ENCODE peak calls at places on chromosomes 5 and 9, in ten cellular contexts. One of them, this sample, is unnamed.

GRCh38 chr5:141349917-141350619 is at the start of gene PCDHGB1:
- DNase-seq in NCI-H510A treated with DMSO at 0.1 percent for 48 hours: no peak
- DNase-seq in activated naive CD8-positive, alpha-beta T cell treated with anti-CD3 and anti-CD28 coated beads for 36 hours: no peak
- DNase-seq in endothelial cell: peak
- DNase-seq in mesothelial cell of epicardium: no peak
- DNase-seq in effector memory CD4-positive, alpha-beta T cell: no peak
- DNase-seq in ecto neural progenitor cell: peak
- DNase-seq in Jurkat, Clone E6-1: no peak
- DNase-seq in mucosa of descending colon: no peak
- DNase-seq in AG08395: peak
- DNase-seq in this sample: peak

GRCh38 chr9:133676450-133676849 is 40.3 kb downstream of the DBH start:
- DNase-seq in NCI-H510A treated with DMSO at 0.1 percent for 48 hours: no peak
- DNase-seq in activated naive CD8-positive, alpha-beta T cell treated with anti-CD3 and anti-CD28 coated beads for 36 hours: no peak
- DNase-seq in endothelial cell: no peak
- DNase-seq in mesothelial cell of epicardium: no peak
- DNase-seq in effector memory CD4-positive, alpha-beta T cell: no peak
- DNase-seq in ecto neural progenitor cell: no peak
- DNase-seq in Jurkat, Clone E6-1: no peak
- DNase-seq in mucosa of descending colon: no peak
- DNase-seq in AG08395: no peak
- DNase-seq in this sample: no peak

GRCh38 chr5:23024470-23024869 is 171.3 kb upstream of the CDH12 start:
- DNase-seq in NCI-H510A treated with DMSO at 0.1 percent for 48 hours: no peak
- DNase-seq in activated naive CD8-positive, alpha-beta T cell treated with anti-CD3 and anti-CD28 coated beads for 36 hours: no peak
- DNase-seq in endothelial cell: no peak
- DNase-seq in mesothelial cell of epicardium: no peak
- DNase-seq in effector memory CD4-positive, alpha-beta T cell: no peak
- DNase-seq in ecto neural progenitor cell: no peak
- DNase-seq in Jurkat, Clone E6-1: no peak
- DNase-seq in mucosa of descending colon: no peak
- DNase-seq in AG08395: no peak
- DNase-seq in this sample: no peak

GRCh38 chr5:154646841-154647759 is 108.1 kb upstream of the LARP1 start:
- DNase-seq in NCI-H510A treated with DMSO at 0.1 percent for 48 hours: peak
- DNase-seq in activated naive CD8-positive, alpha-beta T cell treated with anti-CD3 and anti-CD28 coated beads for 36 hours: peak
- DNase-seq in endothelial cell: peak
- DNase-seq in mesothelial cell of epicardium: no peak
- DNase-seq in effector memory CD4-positive, alpha-beta T cell: no peak
- DNase-seq in ecto neural progenitor cell: peak
- DNase-seq in Jurkat, Clone E6-1: no peak
- DNase-seq in mucosa of descending colon: peak
- DNase-seq in AG08395: peak
- DNase-seq in this sample: no peak

GRCh38 chr5:179118756-179119414 is 58.7 kb downstream of the ZNF354C start:
- DNase-seq in NCI-H510A treated with DMSO at 0.1 percent for 48 hours: no peak
- DNase-seq in activated naive CD8-positive, alpha-beta T cell treated with anti-CD3 and anti-CD28 coated beads for 36 hours: no peak
- DNase-seq in endothelial cell: no peak
- DNase-seq in mesothelial cell of epicardium: peak
- DNase-seq in effector memory CD4-positive, alpha-beta T cell: no peak
- DNase-seq in ecto neural progenitor cell: peak
- DNase-seq in Jurkat, Clone E6-1: no peak
- DNase-seq in mucosa of descending colon: no peak
- DNase-seq in AG08395: no peak
- DNase-seq in this sample: no peak

GRCh38 chr5:28398185-28398584 is 1359.8 kb upstream of the CDH9 start:
- DNase-seq in NCI-H510A treated with DMSO at 0.1 percent for 48 hours: no peak
- DNase-seq in activated naive CD8-positive, alpha-beta T cell treated with anti-CD3 and anti-CD28 coated beads for 36 hours: no peak
- DNase-seq in endothelial cell: no peak
- DNase-seq in mesothelial cell of epicardium: no peak
- DNase-seq in effector memory CD4-positive, alpha-beta T cell: no peak
- DNase-seq in ecto neural progenitor cell: no peak
- DNase-seq in Jurkat, Clone E6-1: no peak
- DNase-seq in mucosa of descending colon: no peak
- DNase-seq in AG08395: no peak
- DNase-seq in this sample: no peak

GRCh38 chr5:115377468-115378217 is 81.2 kb upstream of the CCDC112 start:
- DNase-seq in NCI-H510A treated with DMSO at 0.1 percent for 48 hours: no peak
- DNase-seq in activated naive CD8-positive, alpha-beta T cell treated with anti-CD3 and anti-CD28 coated beads for 36 hours: no peak
- DNase-seq in endothelial cell: no peak
- DNase-seq in mesothelial cell of epicardium: no peak
- DNase-seq in effector memory CD4-positive, alpha-beta T cell: no peak
- DNase-seq in ecto neural progenitor cell: no peak
- DNase-seq in Jurkat, Clone E6-1: no peak
- DNase-seq in mucosa of descending colon: no peak
- DNase-seq in AG08395: peak
- DNase-seq in this sample: no peak

GRCh38 chr9:16136961-16137360 is 584.1 kb downstream of the CCDC171 start:
- DNase-seq in NCI-H510A treated with DMSO at 0.1 percent for 48 hours: no peak
- DNase-seq in activated naive CD8-positive, alpha-beta T cell treated with anti-CD3 and anti-CD28 coated beads for 36 hours: no peak
- DNase-seq in endothelial cell: no peak
- DNase-seq in mesothelial cell of epicardium: no peak
- DNase-seq in effector memory CD4-positive, alpha-beta T cell: no peak
- DNase-seq in ecto neural progenitor cell: no peak
- DNase-seq in Jurkat, Clone E6-1: no peak
- DNase-seq in mucosa of descending colon: no peak
- DNase-seq in AG08395: peak
- DNase-seq in this sample: no peak

GRCh38 chr5:165232629-165233028 is 1727.2 kb downstream of the MAT2B start:
- DNase-seq in NCI-H510A treated with DMSO at 0.1 percent for 48 hours: no peak
- DNase-seq in activated naive CD8-positive, alpha-beta T cell treated with anti-CD3 and anti-CD28 coated beads for 36 hours: no peak
- DNase-seq in endothelial cell: no peak
- DNase-seq in mesothelial cell of epicardium: no peak
- DNase-seq in effector memory CD4-positive, alpha-beta T cell: no peak
- DNase-seq in ecto neural progenitor cell: no peak
- DNase-seq in Jurkat, Clone E6-1: no peak
- DNase-seq in mucosa of descending colon: no peak
- DNase-seq in AG08395: no peak
- DNase-seq in this sample: no peak

GRCh38 chr5:173741729-173742431 is 125.4 kb upstream of the BOD1 start:
- DNase-seq in NCI-H510A treated with DMSO at 0.1 percent for 48 hours: no peak
- DNase-seq in activated naive CD8-positive, alpha-beta T cell treated with anti-CD3 and anti-CD28 coated beads for 36 hours: no peak
- DNase-seq in endothelial cell: no peak
- DNase-seq in mesothelial cell of epicardium: no peak
- DNase-seq in effector memory CD4-positive, alpha-beta T cell: no peak
- DNase-seq in ecto neural progenitor cell: no peak
- DNase-seq in Jurkat, Clone E6-1: no peak
- DNase-seq in mucosa of descending colon: no peak
- DNase-seq in AG08395: no peak
- DNase-seq in this sample: no peak

GRCh38 chr5:38518341-38518740 is 38.1 kb downstream of the LIFR start:
- DNase-seq in NCI-H510A treated with DMSO at 0.1 percent for 48 hours: no peak
- DNase-seq in activated naive CD8-positive, alpha-beta T cell treated with anti-CD3 and anti-CD28 coated beads for 36 hours: no peak
- DNase-seq in endothelial cell: no peak
- DNase-seq in mesothelial cell of epicardium: no peak
- DNase-seq in effector memory CD4-positive, alpha-beta T cell: no peak
- DNase-seq in ecto neural progenitor cell: no peak
- DNase-seq in Jurkat, Clone E6-1: no peak
- DNase-seq in mucosa of descending colon: no peak
- DNase-seq in AG08395: no peak
- DNase-seq in this sample: no peak

GRCh38 chr5:96584712-96585111 is 77.5 kb upstream of the CAST start:
- DNase-seq in NCI-H510A treated with DMSO at 0.1 percent for 48 hours: no peak
- DNase-seq in activated naive CD8-positive, alpha-beta T cell treated with anti-CD3 and anti-CD28 coated beads for 36 hours: no peak
- DNase-seq in endothelial cell: peak
- DNase-seq in mesothelial cell of epicardium: no peak
- DNase-seq in effector memory CD4-positive, alpha-beta T cell: no peak
- DNase-seq in ecto neural progenitor cell: no peak
- DNase-seq in Jurkat, Clone E6-1: no peak
- DNase-seq in mucosa of descending colon: no peak
- DNase-seq in AG08395: no peak
- DNase-seq in this sample: no peak